ENCODE peak calls at places on chromosomes 1 and 21, in seven cellular contexts. R, E, Z, C, D, T and X are unnamed samples.

GRCh38 chr1:92784051-92784638 is 763 bp downstream of the EVI5 start:
- DNase-seq in D (peak; percentile 61), Z (no peak), T (peak; percentile 23), R (no peak), C (peak; percentile 31), E (peak; percentile 49), X (peak; percentile 59)

GRCh38 chr1:175824079-175824478 is 80.7 kb upstream of the TNR start:
- DNase-seq in E (peak; percentile 36), C (no peak), T (no peak), Z (no peak), D (no peak), R (no peak), X (peak; percentile 23)

GRCh38 chr21:41764558-41765392 is 2.1 kb downstream of the RIPK4 start:
- DNase-seq in T (no peak), C (peak; percentile 75), Z (no peak), E (no peak), R (no peak), D (no peak), X (no peak)

GRCh38 chr1:162074548-162074947 is 5.1 kb downstream of the NOS1AP start:
- DNase-seq in T (no peak), Z (no peak), R (no peak), C (no peak), E (no peak), D (no peak), X (no peak)

GRCh38 chr21:40688106-40688850 is 158.7 kb downstream of the DSCAM start:
- DNase-seq in C (no peak), T (no peak), Z (no peak), R (no peak), E (no peak), D (no peak), X (peak; percentile 19)

GRCh38 chr21:37871121-37871862 is 45.0 kb downstream of the KCNJ6 start:
- DNase-seq in T (no peak), Z (no peak), R (no peak), C (no peak), D (peak; percentile 91), E (no peak), X (no peak)

GRCh38 chr21:37237764-37238163 is 29.4 kb downstream of the VPS26C start:
- DNase-seq in Z (no peak), C (no peak), E (no peak), R (no peak), T (no peak), D (no peak), X (no peak)

GRCh38 chr1:172489847-172490246 is 43.1 kb upstream of the SUCO start:
- DNase-seq in E (no peak), C (no peak), D (no peak), T (no peak), Z (no peak), R (no peak), X (no peak)

GRCh38 chr1:87151500-87152421 is 176.9 kb upstream of the LMO4 start:
- DNase-seq in C (peak; percentile 49), D (peak; percentile 58), E (peak; percentile 81), T (peak; percentile 37), Z (peak; percentile 71), R (no peak), X (peak; percentile 35)

GRCh38 chr1:107788189-107788588 is 176.8 kb downstream of the VAV3 start:
- DNase-seq in T (no peak), E (no peak), R (no peak), C (no peak), D (no peak), Z (no peak), X (no peak)

GRCh38 chr1:59815892-59816291 is 1.1 kb downstream of the HOOK1 start:
- DNase-seq in R (no peak), T (no peak), C (no peak), Z (no peak), E (no peak), D (no peak), X (no peak)

GRCh38 chr1:59819566-59820438 is 5.1 kb downstream of the HOOK1 start:
- DNase-seq in C (no peak), R (no peak), Z (no peak), D (no peak), E (no peak), T (no peak), X (no peak)

GRCh38 chr1:59814180-59814900 is 409 bp upstream of the HOOK1 start:
- DNase-seq in Z (peak; percentile 65), T (peak; percentile 91), R (peak; percentile 95), C (peak; percentile 95), D (no peak), E (peak; percentile 65), X (peak; percentile 96)

GRCh38 chr1:59816318-59816878 is 1.6 kb downstream of the HOOK1 start:
- DNase-seq in R (no peak), Z (no peak), T (no peak), D (no peak), E (no peak), C (no peak), X (no peak)

DNA sequence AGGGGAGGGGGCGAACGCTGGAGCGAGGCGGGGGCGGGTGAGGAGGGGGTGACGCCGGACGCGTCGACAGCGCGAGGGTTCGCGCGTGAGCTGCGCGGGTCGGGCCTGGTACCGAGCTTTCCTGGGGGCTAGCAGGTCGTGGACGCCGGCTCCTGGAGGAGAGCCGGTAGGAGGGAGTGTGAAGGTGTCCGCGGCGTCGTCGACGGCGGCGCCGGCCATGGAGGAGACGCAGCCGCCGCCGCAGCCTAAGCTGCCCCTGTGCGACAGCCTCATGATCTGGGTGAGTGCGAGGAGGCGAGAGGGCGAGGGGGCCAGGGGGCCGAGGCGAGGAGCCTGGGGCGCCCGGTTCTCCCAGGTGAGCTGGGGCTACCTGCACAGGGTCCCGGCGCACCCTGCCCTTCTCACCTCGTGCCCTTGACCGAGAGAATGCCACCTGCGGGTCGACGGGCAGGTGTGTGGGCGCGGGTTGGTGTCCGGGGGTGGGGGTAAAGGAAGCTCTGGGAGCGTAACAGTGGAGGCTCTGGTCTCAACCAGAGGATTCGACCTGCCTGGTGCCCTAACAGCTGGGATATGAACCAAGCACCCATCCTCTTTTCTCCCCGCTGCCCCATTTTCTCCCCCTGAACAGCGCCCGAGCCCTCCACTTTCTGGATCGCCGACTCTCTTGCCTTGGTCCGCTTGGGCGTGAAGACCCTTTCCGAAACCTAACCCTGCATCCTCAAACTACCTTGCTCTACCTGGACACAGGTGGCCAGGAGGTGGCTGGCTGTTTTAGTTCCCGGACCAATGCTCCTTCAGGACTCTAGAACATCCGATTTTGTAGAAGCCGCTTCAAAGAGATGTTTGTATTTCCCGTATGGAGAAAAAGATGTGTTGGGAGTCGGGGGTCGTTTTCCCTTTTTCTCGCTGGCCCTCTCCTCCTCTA is at the start of gene HOOK1:
- DNase-seq in R (peak; percentile 20), T (peak; percentile 17), D (no peak), Z (peak; percentile 38), E (no peak), C (no peak), X (peak; percentile 27)
- TF ChIP-seq POLR2A in R (no peak), T (no peak), D (no peak), Z (no peak), E (no peak), C (no peak), X (peak; percentile 43)

GRCh38 chr1:190619724-190620123 is 142.1 kb upstream of the BRINP3 start:
- DNase-seq in D (peak; percentile 44), T (no peak), E (no peak), C (no peak), R (no peak), Z (no peak), X (no peak)

GRCh38 chr1:190615818-190616217 is 138.2 kb upstream of the BRINP3 start:
- DNase-seq in E (no peak), R (no peak), C (no peak), Z (no peak), D (no peak), T (no peak), X (no peak)
- TF ChIP-seq CTCF in E (no peak), R (no peak), C (no peak), Z (no peak), D (no peak), T (no peak), X (no peak)

GRCh38 chr1:112961072-112961471 is 5.1 kb upstream of the SLC16A1 start:
- DNase-seq in R (no peak), E (no peak), D (no peak), C (no peak), T (no peak), Z (no peak), X (no peak)
- H3K4me3 ChIP-seq in R (no peak overlapping the region), E (no peak overlapping the region), D (no peak overlapping the region), C (no peak overlapping the region), T (no peak overlapping the region), Z (no peak overlapping the region), X (no peak overlapping the region)

GRCh38 chr1:18929686-18930085 is 26.8 kb downstream of the IFFO2 start:
- DNase-seq in C (no peak), T (no peak), D (peak; percentile 83), E (no peak), Z (no peak), R (no peak), X (no peak)
- TF ChIP-seq POLR2A in C (no peak), T (no peak), D (no peak), E (no peak), Z (no peak), R (no peak), X (no peak)

DNA sequence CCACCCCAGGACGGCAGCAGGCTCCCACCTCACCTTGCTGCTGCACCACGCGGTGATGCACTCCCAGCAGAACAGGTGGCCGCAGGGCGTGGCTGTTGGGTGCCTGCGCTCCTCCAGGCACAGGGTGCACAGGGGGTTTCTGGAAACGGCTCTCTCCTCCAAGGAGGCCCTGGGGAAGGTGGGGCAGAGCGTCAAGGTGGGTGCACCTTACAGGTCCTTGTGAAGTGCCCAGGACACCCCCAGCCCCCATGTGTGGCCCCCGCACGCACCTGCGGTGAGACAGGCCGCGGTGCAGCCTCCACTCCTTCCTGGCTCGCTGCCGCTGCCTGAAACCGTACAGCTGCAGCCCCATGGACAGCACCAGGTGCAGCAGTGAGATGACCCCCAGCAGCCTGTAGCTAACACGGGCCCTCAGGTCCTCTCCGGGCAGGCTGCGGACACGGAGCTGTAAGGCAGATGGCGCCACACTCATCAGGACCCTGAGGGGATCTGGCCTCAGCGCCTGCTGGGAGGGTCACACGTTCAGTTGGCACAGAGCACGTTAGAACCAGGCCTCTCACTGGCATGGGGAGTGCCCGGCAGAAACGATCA is 5.8 kb downstream of the PEX10 start:
- DNase-seq in R (no peak), Z (no peak), C (no peak), T (no peak), D (no peak), E (no peak), X (no peak)
- TF ChIP-seq CTCF in R (no peak), Z (no peak), C (no peak), T (no peak), D (no peak), E (no peak), X (no peak)